ENCODE peak calls at places on chromosomes 5 and 9, in five cellular contexts. One of them, this sample, is unnamed.

GRCh38 chr9:127700594-127701255 is 6.1 kb upstream of the CFAP157 start:
- DNase-seq in LNCaP clone FGC: peak; percentile 25
- DNase-seq in spleen: no peak
- DNase-seq in lung: no peak
- DNase-seq in cardiac fibroblast: no peak
- DNase-seq in this sample: no peak

GRCh38 chr5:93219641-93220145 is 361.3 kb downstream of the NR2F1-AS1 start:
- DNase-seq in spleen: no peak
- DNase-seq in lung: no peak
- DNase-seq in LNCaP clone FGC: no peak
- DNase-seq in cardiac fibroblast: peak; percentile 20
- DNase-seq in this sample: no peak

GRCh38 chr5:137629646-137630045 is 106.2 kb downstream of the KLHL3 start:
- DNase-seq in cardiac fibroblast: peak; percentile 73
- DNase-seq in LNCaP clone FGC: peak; percentile 43
- DNase-seq in lung: peak; percentile 30
- DNase-seq in spleen: no peak
- DNase-seq in this sample: no peak

GRCh38 chr5:136457390-136458094 is 92.2 kb upstream of the TRPC7 start:
- DNase-seq in lung: no peak
- DNase-seq in spleen: no peak
- DNase-seq in LNCaP clone FGC: no peak
- DNase-seq in cardiac fibroblast: no peak
- DNase-seq in this sample: no peak

GRCh38 chr9:77977210-77977611 is 54.4 kb downstream of the GNAQ start:
- DNase-seq in spleen: no peak
- DNase-seq in cardiac fibroblast: peak; percentile 95
- DNase-seq in LNCaP clone FGC: no peak
- DNase-seq in lung: peak; percentile 50
- DNase-seq in this sample: no peak

GRCh38 chr9:72383978-72384709 is 19.1 kb upstream of the ZFAND5 start:
- DNase-seq in lung: no peak
- DNase-seq in cardiac fibroblast: peak; percentile 94
- DNase-seq in LNCaP clone FGC: no peak
- DNase-seq in spleen: no peak
- DNase-seq in this sample: no peak

GRCh38 chr9:131704195-131704983 is 35.5 kb downstream of the RAPGEF1 start:
- DNase-seq in LNCaP clone FGC: no peak
- DNase-seq in lung: no peak
- DNase-seq in cardiac fibroblast: no peak
- DNase-seq in spleen: no peak
- DNase-seq in this sample: no peak

GRCh38 chr9:91884746-91885687 is 65.0 kb downstream of the ROR2 start:
- DNase-seq in spleen: peak; percentile 35
- DNase-seq in cardiac fibroblast: peak; percentile 31
- DNase-seq in LNCaP clone FGC: no peak
- DNase-seq in lung: no peak
- DNase-seq in this sample: no peak

GRCh38 chr9:7341571-7341970 is 458.0 kb downstream of the DMAC1 start:
- DNase-seq in cardiac fibroblast: no peak
- DNase-seq in LNCaP clone FGC: no peak
- DNase-seq in lung: no peak
- DNase-seq in spleen: no peak
- DNase-seq in this sample: no peak

GRCh38 chr5:28862860-28863196 is 1824.4 kb upstream of the CDH9 start:
- DNase-seq in LNCaP clone FGC: peak; percentile 67
- DNase-seq in cardiac fibroblast: no peak
- DNase-seq in spleen: no peak
- DNase-seq in lung: no peak
- DNase-seq in this sample: no peak

GRCh38 chr5:56615750-56616149 is 199.6 kb upstream of the MAP3K1 start:
- DNase-seq in lung: no peak
- DNase-seq in LNCaP clone FGC: no peak
- DNase-seq in spleen: no peak
- DNase-seq in cardiac fibroblast: no peak
- DNase-seq in this sample: no peak

GRCh38 chr9:93098236-93098946 is 2.4 kb downstream of the CARD19 start:
- DNase-seq in cardiac fibroblast: peak; percentile 97
- DNase-seq in LNCaP clone FGC: no peak
- DNase-seq in lung: peak; percentile 90
- DNase-seq in spleen: peak; percentile 96
- DNase-seq in this sample: peak; percentile 94

GRCh38 chr5:71829206-71829605 is 110.1 kb downstream of the CARTPT start:
- DNase-seq in lung: no peak
- DNase-seq in spleen: no peak
- DNase-seq in LNCaP clone FGC: no peak
- DNase-seq in cardiac fibroblast: no peak
- DNase-seq in this sample: no peak

GRCh38 chr9:89368550-89368949 is 50.2 kb downstream of the SECISBP2 start:
- DNase-seq in cardiac fibroblast: no peak
- DNase-seq in spleen: no peak
- DNase-seq in lung: no peak
- DNase-seq in LNCaP clone FGC: no peak
- DNase-seq in this sample: no peak

GRCh38 chr5:150036513-150036912 is 36.0 kb downstream of the HMGXB3 start:
- DNase-seq in spleen: no peak
- DNase-seq in LNCaP clone FGC: no peak
- DNase-seq in lung: no peak
- DNase-seq in cardiac fibroblast: peak; percentile 98
- DNase-seq in this sample: no peak

GRCh38 chr9:137484551-137485315 is 25.6 kb upstream of the NSMF start:
- DNase-seq in cardiac fibroblast: no peak
- DNase-seq in LNCaP clone FGC: no peak
- DNase-seq in spleen: peak; percentile 63
- DNase-seq in lung: no peak
- DNase-seq in this sample: no peak

GRCh38 chr9:132488611-132489010 is 78.6 kb downstream of the CFAP77 start:
- DNase-seq in spleen: no peak
- DNase-seq in LNCaP clone FGC: no peak
- DNase-seq in cardiac fibroblast: no peak
- DNase-seq in lung: no peak
- DNase-seq in this sample: no peak

GRCh38 chr5:151880304-151880703 is 44.3 kb downstream of the GLRA1 start:
- DNase-seq in LNCaP clone FGC: peak; percentile 71
- DNase-seq in spleen: no peak
- DNase-seq in lung: no peak
- DNase-seq in cardiac fibroblast: no peak
- DNase-seq in this sample: no peak

GRCh38 chr9:107351382-107352045 is 68.4 kb downstream of the RAD23B start:
- DNase-seq in lung: no peak
- DNase-seq in cardiac fibroblast: no peak
- DNase-seq in spleen: no peak
- DNase-seq in LNCaP clone FGC: peak; percentile 42
- DNase-seq in this sample: no peak

GRCh38 chr9:129665814-129666511 is 516 bp downstream of the PRRX2 start:
- DNase-seq in cardiac fibroblast: no peak
- DNase-seq in LNCaP clone FGC: no peak
- DNase-seq in spleen: no peak
- DNase-seq in lung: no peak
- DNase-seq in this sample: no peak

GRCh38 chr5:72598461-72599433 is 91.5 kb upstream of the ZNF366 start:
- DNase-seq in cardiac fibroblast: peak; percentile 96
- DNase-seq in spleen: peak; percentile 79
- DNase-seq in LNCaP clone FGC: no peak
- DNase-seq in lung: no peak
- DNase-seq in this sample: no peak

GRCh38 chr9:3873818-3874217 is 348.0 kb upstream of the RFX3 start:
- DNase-seq in cardiac fibroblast: peak; percentile 64
- DNase-seq in spleen: no peak
- DNase-seq in lung: no peak
- DNase-seq in LNCaP clone FGC: no peak
- DNase-seq in this sample: no peak

GRCh38 chr5:30607301-30607700 is 586.2 kb upstream of the CDH6 start:
- DNase-seq in LNCaP clone FGC: no peak
- DNase-seq in lung: no peak
- DNase-seq in spleen: no peak
- DNase-seq in cardiac fibroblast: no peak
- DNase-seq in this sample: no peak

GRCh38 chr5:30376848-30377247 is 816.6 kb upstream of the CDH6 start:
- DNase-seq in spleen: no peak
- DNase-seq in lung: no peak
- DNase-seq in cardiac fibroblast: no peak
- DNase-seq in LNCaP clone FGC: no peak
- DNase-seq in this sample: no peak

GRCh38 chr5:180176191-180176590 is 32.8 kb downstream of the RASGEF1C start:
- DNase-seq in LNCaP clone FGC: no peak
- DNase-seq in lung: no peak
- DNase-seq in cardiac fibroblast: no peak
- DNase-seq in spleen: no peak
- DNase-seq in this sample: no peak

GRCh38 chr5:143083006-143083405 is 312.8 kb downstream of the ARHGAP26 start:
- DNase-seq in spleen: no peak
- DNase-seq in cardiac fibroblast: no peak
- DNase-seq in LNCaP clone FGC: no peak
- DNase-seq in lung: no peak
- DNase-seq in this sample: no peak

GRCh38 chr9:133048595-133048994 is 13.2 kb upstream of the CEL start:
- DNase-seq in lung: no peak
- DNase-seq in spleen: no peak
- DNase-seq in LNCaP clone FGC: no peak
- DNase-seq in cardiac fibroblast: peak; percentile 21
- DNase-seq in this sample: no peak

GRCh38 chr9:134630861-134631260 is 10.7 kb upstream of the COL5A1 start:
- DNase-seq in LNCaP clone FGC: no peak
- DNase-seq in cardiac fibroblast: no peak
- DNase-seq in spleen: peak; percentile 33
- DNase-seq in lung: no peak
- DNase-seq in this sample: no peak

GRCh38 chr5:42641321-42642005 is 115.2 kb upstream of the CCDC152 start:
- DNase-seq in spleen: no peak
- DNase-seq in LNCaP clone FGC: no peak
- DNase-seq in cardiac fibroblast: no peak
- DNase-seq in lung: no peak
- DNase-seq in this sample: no peak

GRCh38 chr5:67003373-67003905 is 193.2 kb downstream of the CD180 start:
- DNase-seq in spleen: no peak
- DNase-seq in cardiac fibroblast: no peak
- DNase-seq in LNCaP clone FGC: no peak
- DNase-seq in lung: no peak
- DNase-seq in this sample: no peak

GRCh38 chr5:11128021-11128420 is 367.0 kb upstream of the DAP start:
- DNase-seq in LNCaP clone FGC: no peak
- DNase-seq in cardiac fibroblast: no peak
- DNase-seq in lung: no peak
- DNase-seq in spleen: no peak
- DNase-seq in this sample: no peak

GRCh38 chr9:35650341-35651158 is at the start of gene SIT1:
- DNase-seq in cardiac fibroblast: no peak
- DNase-seq in lung: no peak
- DNase-seq in LNCaP clone FGC: no peak
- DNase-seq in spleen: peak; percentile 82
- DNase-seq in this sample: no peak

GRCh38 chr5:163079618-163080017 is 357.8 kb upstream of the CCNG1 start:
- DNase-seq in spleen: no peak
- DNase-seq in cardiac fibroblast: peak; percentile 7
- DNase-seq in LNCaP clone FGC: no peak
- DNase-seq in lung: no peak
- DNase-seq in this sample: no peak

GRCh38 chr5:14118551-14119320 is 24.4 kb upstream of the TRIO start:
- DNase-seq in cardiac fibroblast: no peak
- DNase-seq in spleen: no peak
- DNase-seq in lung: no peak
- DNase-seq in LNCaP clone FGC: no peak
- DNase-seq in this sample: no peak

DNA sequence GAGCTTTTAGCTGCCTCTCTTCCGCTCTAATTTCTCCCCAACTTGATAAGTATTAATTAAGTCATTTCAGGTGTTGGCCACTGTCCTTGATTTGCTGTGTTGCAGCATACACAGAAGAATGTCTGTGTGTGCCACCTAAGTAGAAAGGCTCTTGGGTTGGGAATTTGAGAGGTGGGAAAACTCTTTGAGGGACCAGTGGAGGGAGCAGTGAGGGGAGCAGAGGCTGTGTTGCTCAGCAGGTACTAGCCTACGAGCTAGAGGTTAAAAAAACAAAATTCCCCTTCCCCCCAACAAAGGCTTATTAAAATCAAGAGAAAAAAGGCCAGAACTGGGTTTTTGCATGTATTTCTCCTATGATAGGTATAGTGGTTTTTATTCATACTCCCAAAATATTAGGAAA is 20.9 kb downstream of the RPS23 start:
- DNase-seq in spleen: no peak
- DNase-seq in lung: no peak
- DNase-seq in cardiac fibroblast: no peak
- DNase-seq in LNCaP clone FGC: no peak
- DNase-seq in this sample: no peak
- TF ChIP-seq CTCF in spleen: no peak
- TF ChIP-seq CTCF in lung: no peak
- TF ChIP-seq CTCF in cardiac fibroblast: no peak
- TF ChIP-seq CTCF in LNCaP clone FGC: no peak
- TF ChIP-seq CTCF in this sample: no peak

DNA sequence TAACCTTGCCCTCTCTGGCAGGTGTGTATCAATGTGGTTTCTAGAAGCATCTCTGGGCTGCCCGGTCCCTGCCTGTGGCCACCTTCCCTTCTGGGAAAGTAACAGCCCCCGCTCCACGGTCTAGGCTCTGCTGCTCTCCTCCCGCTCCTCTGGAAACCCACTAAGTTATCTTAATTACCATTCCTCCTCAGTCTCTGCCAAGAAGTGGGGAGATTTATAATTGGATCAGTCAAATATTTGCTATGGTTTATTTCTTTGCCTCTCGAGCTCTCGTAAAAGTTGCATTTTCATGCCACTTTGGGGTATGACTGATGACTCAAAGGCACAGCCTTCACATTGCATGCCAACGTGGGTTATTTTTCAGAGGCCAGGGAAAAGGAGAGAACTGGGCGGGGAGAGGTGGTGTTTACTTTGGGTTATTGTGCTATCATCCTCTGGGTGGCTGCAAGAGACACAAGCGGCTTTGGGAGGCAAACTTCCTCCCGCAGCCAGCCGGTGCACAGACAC is 205.3 kb upstream of the WWC1 start:
- DNase-seq in lung: no peak
- DNase-seq in cardiac fibroblast: no peak
- DNase-seq in LNCaP clone FGC: no peak
- DNase-seq in spleen: no peak
- DNase-seq in this sample: no peak
- TF ChIP-seq CTCF in lung: no peak
- TF ChIP-seq CTCF in cardiac fibroblast: no peak
- TF ChIP-seq CTCF in LNCaP clone FGC: peak; percentile 59
- TF ChIP-seq CTCF in spleen: no peak
- TF ChIP-seq CTCF in this sample: peak; percentile 12

GRCh38 chr5:75071100-75071499 is 18.7 kb upstream of the GCNT4 start:
- DNase-seq in spleen: no peak
- DNase-seq in lung: no peak
- DNase-seq in cardiac fibroblast: no peak
- DNase-seq in LNCaP clone FGC: no peak
- DNase-seq in this sample: no peak
- TF ChIP-seq CTCF in spleen: no peak
- TF ChIP-seq CTCF in lung: no peak
- TF ChIP-seq CTCF in cardiac fibroblast: no peak
- TF ChIP-seq CTCF in LNCaP clone FGC: no peak
- TF ChIP-seq CTCF in this sample: no peak

GRCh38 chr9:126461029-126461428 is 134.4 kb downstream of the MVB12B start:
- DNase-seq in lung: no peak
- DNase-seq in spleen: peak; percentile 42
- DNase-seq in cardiac fibroblast: no peak
- DNase-seq in LNCaP clone FGC: no peak
- DNase-seq in this sample: peak; percentile 67
- TF ChIP-seq CTCF in lung: no peak
- TF ChIP-seq CTCF in spleen: no peak
- TF ChIP-seq CTCF in cardiac fibroblast: no peak
- TF ChIP-seq CTCF in LNCaP clone FGC: no peak
- TF ChIP-seq CTCF in this sample: no peak

GRCh38 chr5:116142495-116142894 is 57.7 kb downstream of the COMMD10 start:
- DNase-seq in cardiac fibroblast: no peak
- DNase-seq in LNCaP clone FGC: no peak
- DNase-seq in spleen: no peak
- DNase-seq in lung: no peak
- DNase-seq in this sample: no peak
- TF ChIP-seq CTCF in cardiac fibroblast: peak; percentile 10
- TF ChIP-seq CTCF in LNCaP clone FGC: no peak
- TF ChIP-seq CTCF in spleen: no peak
- TF ChIP-seq CTCF in lung: no peak
- TF ChIP-seq CTCF in this sample: no peak